ENCODE peak calls at places on chromosome 18, in eight cellular contexts. G is pancreas, H is Calu3, S is WTC11, P is neural crest cell, K is neural progenitor cell, O is transverse colon, F is Panc1. J is an unnamed sample.

GRCh38 chr18:68456985-68457384 is 257.9 kb downstream of the TMX3 start:
- DNase-seq in S (no peak), O (no peak), F (no peak), K (no peak), P (no peak), H (no peak), G (no peak), J (no peak)

GRCh38 chr18:45324489-45325111 is 290.7 kb upstream of the SLC14A2 start:
- DNase-seq in O (peak; percentile 20), F (no peak), K (peak; percentile 65), G (no peak), H (peak; percentile 3), P (no peak), S (peak; percentile 39), J (no peak)

GRCh38 chr18:8260847-8261246 is 348.4 kb upstream of the RAB12 start:
- DNase-seq in S (no peak), H (no peak), O (no peak), G (no peak), F (no peak), P (peak; percentile 9), K (no peak), J (no peak)

GRCh38 chr18:31774960-31775359 is 14.3 kb upstream of the SLC25A52 start:
- DNase-seq in K (peak; percentile 12), H (no peak), F (no peak), O (no peak), G (no peak), P (no peak), S (no peak), J (no peak)

GRCh38 chr18:48218285-48219022 is 190.7 kb downstream of the ZBTB7C start:
- DNase-seq in O (no peak), S (no peak), H (no peak), K (no peak), F (no peak), G (no peak), P (no peak), J (no peak)

GRCh38 chr18:25146113-25146512 is 205.9 kb downstream of the ZNF521 start:
- DNase-seq in H (no peak), P (no peak), G (no peak), K (no peak), S (no peak), F (no peak), O (no peak), J (no peak)

GRCh38 chr18:5173216-5173615 is 23.8 kb downstream of the AKAIN1 start:
- DNase-seq in P (no peak), K (no peak), H (no peak), O (no peak), S (no peak), F (no peak), G (no peak), J (no peak)

GRCh38 chr18:41059126-41059415 is 896.0 kb upstream of the PIK3C3 start:
- DNase-seq in F (no peak), K (no peak), O (no peak), P (no peak), G (no peak), S (no peak), H (no peak), J (no peak)

GRCh38 chr18:67733094-67733493 is 216.6 kb upstream of the DSEL start:
- DNase-seq in P (no peak), S (no peak), O (no peak), G (no peak), F (no peak), H (no peak), K (no peak), J (no peak)

GRCh38 chr18:3321133-3321812 is 59.3 kb downstream of the MYL12B start:
- DNase-seq in S (no peak), K (no peak), H (peak; percentile 77), O (no peak), F (peak; percentile 45), P (no peak), G (no peak), J (no peak)

GRCh38 chr18:74353169-74353775 is 37.6 kb downstream of the C18orf63 start:
- DNase-seq in S (peak; percentile 53), F (peak; percentile 59), P (peak; percentile 46), H (peak; percentile 63), G (no peak), O (peak; percentile 62), K (peak; percentile 76), J (peak; percentile 61)

GRCh38 chr18:46731316-46731715 is 25.5 kb downstream of the ST8SIA5 start:
- DNase-seq in F (no peak), K (no peak), O (no peak), G (no peak), H (no peak), S (no peak), P (no peak), J (no peak)

GRCh38 chr18:10216809-10217208 is 237.6 kb upstream of the APCDD1 start:
- DNase-seq in S (no peak), G (no peak), O (no peak), F (no peak), H (no peak), K (no peak), P (no peak), J (no peak)

GRCh38 chr18:57768557-57769326 is 34.4 kb downstream of the ATP8B1 start:
- DNase-seq in F (no peak), S (no peak), O (no peak), P (no peak), G (no peak), K (no peak), H (no peak), J (no peak)

GRCh38 chr18:33470229-33470628 is 29.7 kb upstream of the CCDC178 start:
- DNase-seq in K (no peak), S (no peak), G (no peak), F (no peak), O (no peak), H (no peak), P (no peak), J (no peak)

DNA sequence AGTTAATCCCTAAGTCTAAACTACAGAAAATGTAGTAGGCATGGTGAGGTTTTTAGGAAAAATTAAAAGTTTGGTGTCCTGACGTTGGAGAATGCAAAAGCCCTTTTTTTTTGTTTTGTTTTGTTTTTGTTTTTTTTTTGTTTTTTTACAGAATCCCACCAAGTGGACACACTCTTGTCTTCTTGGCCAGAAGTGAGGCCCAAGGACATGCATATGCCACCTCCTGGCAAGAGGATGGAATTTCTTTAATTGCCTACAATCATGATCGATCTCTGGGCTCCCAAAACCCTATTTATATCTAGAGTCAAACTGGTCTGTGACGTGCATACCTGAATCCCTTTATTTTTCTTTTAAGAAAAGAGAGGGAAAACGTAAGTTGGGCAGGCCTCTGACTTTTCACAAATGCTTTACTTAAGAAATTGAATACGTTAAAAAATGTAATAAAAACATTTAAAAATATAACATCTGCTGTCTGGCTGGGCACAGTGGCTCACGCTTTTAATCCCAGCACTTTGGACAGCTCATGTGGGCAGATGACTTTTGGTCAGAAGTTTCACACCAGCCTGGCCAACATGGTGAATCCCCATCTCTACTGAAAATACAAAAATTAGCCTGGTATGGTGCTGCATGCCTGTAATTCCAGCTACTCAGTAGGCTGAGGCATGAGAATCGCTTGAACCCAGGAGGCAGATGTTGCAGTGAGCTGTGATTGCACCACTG is 502.7 kb downstream of the CBLN2 start:
- DNase-seq in F (no peak), S (no peak), H (peak; percentile 2), G (no peak), O (no peak), K (peak; percentile 20), P (no peak), J (no peak)
- TF ChIP-seq CTCF in F (peak; percentile 21), S (no peak), H (peak; percentile 13), G (no peak), O (no peak), K (peak; percentile 41), P (no peak), J (no peak)

GRCh38 chr18:37421349-37422080 is 144.1 kb downstream of the CELF4 start:
- DNase-seq in F (no peak), H (no peak), O (no peak), G (no peak), K (no peak), P (no peak), S (no peak), J (no peak)

GRCh38 chr18:37420315-37420880 is 145.2 kb downstream of the CELF4 start:
- DNase-seq in F (no peak), O (no peak), H (no peak), K (no peak), P (no peak), S (no peak), G (no peak), J (no peak)

GRCh38 chr18:37419272-37419671 is 146.3 kb downstream of the CELF4 start:
- DNase-seq in G (no peak), P (no peak), K (no peak), H (no peak), F (no peak), O (no peak), S (no peak), J (no peak)

GRCh38 chr18:37422116-37422515 is 143.5 kb downstream of the CELF4 start:
- DNase-seq in H (no peak), K (no peak), P (peak; percentile 21), S (no peak), O (no peak), F (no peak), G (no peak), J (no peak)

DNA sequence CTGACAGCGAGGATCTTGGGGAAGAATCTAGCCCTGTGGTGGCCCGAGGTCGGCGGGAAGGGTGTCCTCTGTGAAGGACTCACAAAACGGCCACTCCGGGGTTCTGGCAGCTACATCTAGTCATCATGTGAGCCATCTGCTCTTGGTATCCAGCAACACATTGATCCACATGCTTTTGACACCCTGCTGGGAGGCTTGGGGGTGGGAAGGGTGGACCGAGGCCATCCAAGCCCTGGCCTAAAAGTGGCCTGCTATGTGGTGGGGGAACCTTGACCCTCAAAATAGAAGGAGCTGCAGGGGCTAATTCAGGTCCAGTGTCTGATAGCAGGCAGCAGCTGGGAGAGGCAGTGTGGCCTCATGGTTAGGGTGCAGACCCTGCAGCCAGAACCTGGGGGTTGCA is 145.7 kb downstream of the CELF4 start:
- DNase-seq in P (no peak), O (no peak), S (no peak), F (no peak), K (no peak), G (no peak), H (no peak), J (no peak)
- TF ChIP-seq CTCF in P (no peak), O (no peak), S (no peak), F (no peak), K (no peak), G (no peak), H (no peak), J (no peak)

DNA sequence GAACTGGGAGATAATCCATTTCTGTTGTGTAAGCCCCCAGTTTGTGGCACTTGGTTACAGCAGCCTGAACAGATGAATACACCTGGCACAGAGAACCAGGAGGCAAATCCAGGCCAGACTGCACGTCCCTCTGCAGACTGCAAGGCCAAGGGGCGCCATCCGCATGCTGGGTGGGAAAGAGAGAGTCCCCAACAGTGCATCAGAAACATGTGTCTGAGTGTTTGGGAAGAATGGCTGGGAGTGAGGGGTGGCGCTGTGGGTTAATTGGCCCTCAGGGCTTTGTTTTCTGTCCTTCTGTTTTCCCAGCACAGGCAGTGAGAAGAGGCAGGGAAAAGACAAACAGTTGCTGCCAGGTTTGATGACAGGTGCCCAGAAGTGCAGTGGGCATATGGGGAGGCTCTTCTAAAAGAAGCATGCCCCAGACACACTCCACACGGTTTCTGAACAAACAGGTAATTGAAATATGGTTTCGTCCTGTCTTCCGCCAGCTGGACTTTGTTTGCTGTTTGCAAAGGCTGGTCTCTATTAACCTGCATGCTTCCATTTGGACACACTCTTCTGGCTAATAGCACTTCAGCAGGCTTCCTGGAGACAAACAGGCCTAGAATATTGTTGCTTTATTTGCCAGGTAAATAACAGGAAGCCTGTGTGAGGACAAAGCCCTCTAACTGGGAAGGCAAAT is 43.4 kb upstream of the SEC11C start:
- DNase-seq in P (no peak), S (peak; percentile 70), G (no peak), K (peak; percentile 48), F (no peak), O (no peak), H (no peak), J (no peak)
- TF ChIP-seq CTCF in P (no peak), S (no peak), G (no peak), K (peak; percentile 36), F (no peak), O (no peak), H (no peak), J (no peak)

GRCh38 chr18:21115519-21116411 is 4.2 kb upstream of the ROCK1 start:
- DNase-seq in K (peak; percentile 39), F (no peak), O (no peak), G (no peak), H (no peak), P (no peak), S (peak; percentile 23), J (no peak)
- TF ChIP-seq CTCF in K (no peak), F (no peak), O (no peak), G (no peak), H (no peak), P (no peak), S (no peak), J (no peak)